ENCODE peak calls at places on chromosomes 2 and 18, in eight cellular contexts. Q is cardiac fibroblast, B is WERI-Rb-1, Y is foreskin fibroblast, A is A549, J is astrocyte, P is fibroblast of lung, M is stomach. H is an unnamed sample.

GRCh38 chr2:28545590-28546195 is 49.8 kb downstream of the PLB1 start:
- DNase-seq in Q (no peak), B (no peak), Y (no peak), A (no peak), J (no peak), P (no peak), M (no peak), H (no peak)

GRCh38 chr18:47191956-47192355 is 15.8 kb upstream of the IER3IP1 start:
- DNase-seq in Q (peak; percentile 66), B (no peak), Y (peak; percentile 21), A (peak; percentile 24), J (no peak), P (no peak), M (no peak), H (no peak)

GRCh38 chr2:196442211-196442610 is 197.3 kb upstream of the CCDC150 start:
- DNase-seq in Q (no peak), B (no peak), Y (peak; percentile 5), A (no peak), J (no peak), P (no peak), M (no peak), H (no peak)

GRCh38 chr2:68107475-68107874 is 44.7 kb upstream of the C1D start:
- DNase-seq in Q (no peak), B (no peak), Y (no peak), A (no peak), J (no peak), P (no peak), M (no peak), H (no peak)

GRCh38 chr2:227818569-227819397 is 5.1 kb downstream of the CCL20 start:
- DNase-seq in Q (no peak), B (no peak), Y (peak; percentile 97), A (peak; percentile 96), J (no peak), P (no peak), M (peak; percentile 53), H (peak; percentile 93)

GRCh38 chr18:48709371-48709770 is 170.5 kb downstream of the CTIF start:
- DNase-seq in Q (no peak), B (no peak), Y (no peak), A (no peak), J (no peak), P (no peak), M (no peak), H (no peak)

GRCh38 chr2:38602136-38602731 is 494 bp downstream of the HNRNPLL start:
- DNase-seq in Q (no peak), B (peak; percentile 39), Y (peak; percentile 51), A (peak; percentile 33), J (no peak), P (no peak), M (peak; percentile 43), H (no peak)

GRCh38 chr2:33131108-33131507 is 184.4 kb downstream of the LTBP1 start:
- DNase-seq in Q (peak; percentile 53), B (no peak), Y (peak; percentile 52), A (no peak), J (peak; percentile 55), P (no peak), M (no peak), H (no peak)

DNA sequence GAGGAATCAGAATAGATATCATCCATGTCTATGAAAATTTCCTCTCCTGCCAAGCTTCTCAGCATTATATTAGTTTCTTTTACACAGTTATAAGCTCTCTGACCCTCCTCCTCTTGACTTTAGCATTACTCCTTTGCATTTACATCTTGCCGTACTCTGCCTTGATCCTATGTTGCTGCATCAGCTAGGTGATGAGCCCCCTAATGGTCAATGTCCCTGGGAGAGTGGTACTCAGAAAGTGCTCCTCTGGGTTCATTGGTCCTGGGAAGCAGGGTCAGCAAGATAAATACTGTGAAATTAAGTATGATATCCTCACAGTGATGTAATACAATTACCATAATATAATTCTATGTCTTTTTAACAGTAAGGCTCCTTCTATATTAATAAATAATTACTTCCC is 74.1 kb downstream of the PKP4 start:
- DNase-seq in Q (no peak), B (no peak), Y (no peak), A (no peak), J (no peak), P (no peak), M (no peak), H (no peak)
- TF ChIP-seq CTCF in Q (no peak), B (no peak), Y (no peak), A (no peak), J (no peak), P (no peak), M (no peak), H (no peak)

GRCh38 chr2:153478289-153479261 is at the start of gene RPRM:
- DNase-seq in Q (peak; percentile 46), B (peak; percentile 90), Y (peak; percentile 62), A (peak; percentile 61), J (peak; percentile 29), P (peak; percentile 39), M (peak; percentile 72), H (no peak)
- TF ChIP-seq CTCF in Q (peak; percentile 64), B (peak; percentile 96), Y (peak; percentile 69), A (peak; percentile 89), J (peak; percentile 61), P (peak; percentile 58), M (no peak), H (peak; percentile 77)

DNA sequence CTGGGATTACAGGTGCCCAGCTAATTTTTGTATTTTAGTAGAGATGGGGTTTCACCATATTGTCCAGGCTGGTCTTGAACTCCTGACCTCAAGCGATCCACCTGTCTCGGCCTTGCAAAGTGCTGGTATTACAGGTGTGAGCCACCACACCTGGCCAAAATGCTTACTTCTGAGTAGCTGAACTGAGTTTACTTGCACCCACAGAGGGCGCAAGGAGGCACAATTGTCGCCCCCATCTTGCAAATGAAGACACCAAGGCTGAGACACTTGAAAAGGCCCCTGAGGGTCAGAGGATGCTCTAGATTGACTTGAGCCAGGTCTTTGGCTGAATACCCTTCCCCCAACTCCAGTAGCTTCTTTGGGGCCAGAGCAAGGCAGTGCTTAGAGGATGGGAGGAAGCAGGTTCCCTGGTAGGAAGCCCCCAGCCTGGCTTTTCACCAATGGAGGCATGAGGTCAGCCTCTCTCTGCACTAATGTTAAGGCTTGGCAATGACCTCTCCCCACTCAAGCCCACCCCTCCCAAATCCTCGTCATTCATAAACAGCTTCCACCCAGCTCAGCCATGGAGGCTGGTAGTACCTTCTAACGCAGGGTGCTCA is 14.5 kb upstream of the KIF1A start:
- DNase-seq in Q (no peak), B (no peak), Y (no peak), A (no peak), J (no peak), P (no peak), M (no peak), H (no peak)
- TF ChIP-seq CTCF in Q (no peak), B (peak; percentile 10), Y (no peak), A (no peak), J (no peak), P (no peak), M (no peak), H (no peak)

GRCh38 chr2:216119986-216120385 is 10.8 kb downstream of the XRCC5 start:
- DNase-seq in Q (no peak), B (no peak), Y (no peak), A (no peak), J (no peak), P (no peak), M (no peak), H (no peak)
- TF ChIP-seq CTCF in Q (no peak), B (no peak), Y (no peak), A (no peak), J (no peak), P (no peak), M (no peak), H (no peak)

GRCh38 chr2:185202928-185203327 is 535.7 kb upstream of the FSIP2 start:
- DNase-seq in Q (no peak), B (no peak), Y (no peak), A (no peak), J (no peak), P (no peak), M (no peak), H (no peak)

GRCh38 chr2:185202416-185202815 is 536.2 kb upstream of the FSIP2 start:
- DNase-seq in Q (no peak), B (no peak), Y (no peak), A (no peak), J (no peak), P (no peak), M (no peak), H (no peak)

GRCh38 chr2:185208261-185208660 is 530.3 kb upstream of the FSIP2 start:
- DNase-seq in Q (no peak), B (peak; percentile 67), Y (no peak), A (peak; percentile 17), J (peak; percentile 18), P (peak; percentile 16), M (peak; percentile 29), H (no peak)
- TF ChIP-seq CTCF in Q (no peak), B (peak; percentile 83), Y (no peak), A (no peak), J (peak; percentile 54), P (peak; percentile 21), M (no peak), H (no peak)

H was measured in CD14-positive monocyte.